ENCODE peak calls at places on chromosomes 6 and 20, in six cellular contexts. M is right lobe of liver, A is lower lobe of right lung, J is uterus, I is suprapubic skin, S is A549. P is an unnamed sample.

GRCh38 chr6:28657756-28658465 is 132.2 kb downstream of the GPX5 start:
- DNase-seq in M (peak; percentile 35), A (no peak), J (peak; percentile 66), I (no peak), S (peak; percentile 61), P (no peak)

GRCh38 chr20:1182136-1182535 is 2.6 kb downstream of the TMEM74B start:
- DNase-seq in M (no peak), A (no peak), J (no peak), I (no peak), S (no peak), P (no peak)

GRCh38 chr20:31918471-31919105 is 33.3 kb downstream of the PDRG1 start:
- DNase-seq in M (no peak), A (no peak), J (no peak), I (no peak), S (no peak), P (no peak)

GRCh38 chr6:157547112-157547511 is 166.1 kb downstream of the ZDHHC14 start:
- DNase-seq in M (no peak), A (no peak), J (no peak), I (no peak), S (no peak), P (no peak)

GRCh38 chr6:4371207-4371921 is 236.0 kb upstream of the ECI2 start:
- DNase-seq in M (no peak), A (no peak), J (no peak), I (no peak), S (no peak), P (peak; percentile 79)

GRCh38 chr6:129673758-129674157 is 36.2 kb downstream of the ARHGAP18 start:
- DNase-seq in M (no peak), A (no peak), J (no peak), I (no peak), S (no peak), P (no peak)

GRCh38 chr6:101597711-101598110 is 204.2 kb downstream of the GRIK2 start:
- DNase-seq in M (no peak), A (no peak), J (no peak), I (no peak), S (no peak), P (no peak)

GRCh38 chr6:158408552-158409130 is 96.4 kb downstream of the TULP4 start:
- DNase-seq in M (peak; percentile 33), A (no peak), J (peak; percentile 45), I (peak; percentile 67), S (no peak), P (peak; percentile 70)

GRCh38 chr6:100261486-100261885 is 203.2 kb downstream of the SIM1 start:
- DNase-seq in M (no peak), A (no peak), J (no peak), I (no peak), S (no peak), P (no peak)

GRCh38 chr20:1465470-1466210 is 1.0 kb downstream of the NSFL1C start:
- DNase-seq in M (no peak), A (no peak), J (no peak), I (no peak), S (no peak), P (no peak)

GRCh38 chr20:57180954-57181353 is 85.5 kb downstream of the BMP7 start:
- DNase-seq in M (no peak), A (no peak), J (no peak), I (no peak), S (no peak), P (no peak)

GRCh38 chr20:24607402-24607801 is 138.0 kb downstream of the SYNDIG1 start:
- DNase-seq in M (no peak), A (no peak), J (no peak), I (no peak), S (no peak), P (no peak)

GRCh38 chr6:152746172-152746553 is 4.4 kb upstream of the VIP start:
- DNase-seq in M (no peak), A (no peak), J (no peak), I (no peak), S (peak; percentile 7), P (no peak)

GRCh38 chr20:58707770-58708169 is 15.2 kb downstream of the NPEPL1 start:
- DNase-seq in M (no peak), A (no peak), J (peak; percentile 3), I (no peak), S (no peak), P (peak; percentile 6)

GRCh38 chr6:71386215-71386614 is 97.6 kb downstream of the OGFRL1 start:
- DNase-seq in M (no peak), A (no peak), J (no peak), I (no peak), S (no peak), P (no peak)

GRCh38 chr6:10425177-10425972 is 10.5 kb upstream of the TFAP2A start:
- DNase-seq in M (no peak), A (no peak), J (no peak), I (no peak), S (no peak), P (no peak)

GRCh38 chr20:22861231-22861980 is 173.7 kb upstream of the SSTR4 start:
- DNase-seq in M (no peak), A (no peak), J (no peak), I (no peak), S (no peak), P (no peak)

GRCh38 chr6:104402572-104402971 is 457.1 kb downstream of the HACE1 start:
- DNase-seq in M (no peak), A (no peak), J (no peak), I (no peak), S (no peak), P (no peak)

GRCh38 chr6:143060806-143061596 is at the start of gene AIG1:
- DNase-seq in M (no peak), A (no peak), J (peak; percentile 65), I (peak; percentile 80), S (peak; percentile 43), P (no peak)

GRCh38 chr20:38252292-38253288 is 7.9 kb downstream of the KIAA1755 start:
- DNase-seq in M (no peak), A (no peak), J (no peak), I (peak; percentile 43), S (no peak), P (no peak)

GRCh38 chr20:25017257-25017803 is 24.8 kb upstream of the APMAP start:
- DNase-seq in M (peak; percentile 46), A (peak; percentile 89), J (no peak), I (peak; percentile 82), S (no peak), P (no peak)

GRCh38 chr6:157406666-157407065 is 25.7 kb downstream of the ZDHHC14 start:
- DNase-seq in M (no peak), A (no peak), J (no peak), I (no peak), S (no peak), P (no peak)

GRCh38 chr6:17289491-17290106 is 8.4 kb downstream of the RBM24 start:
- DNase-seq in M (no peak), A (peak; percentile 80), J (peak; percentile 56), I (no peak), S (no peak), P (peak; percentile 78)
- H3K4me3 ChIP-seq in M (no peak overlapping the region), A (no peak overlapping the region), J (no peak overlapping the region), I (no peak overlapping the region), S (no peak overlapping the region), P (peak overlapping the region; percentile 86)

GRCh38 chr6:138492113-138492512 is 7.2 kb downstream of the NHSL1 start:
- DNase-seq in M (no peak), A (no peak), J (no peak), I (no peak), S (no peak), P (no peak)
- H3K27ac ChIP-seq in M (no peak overlapping the region), A (no peak overlapping the region), J (no peak overlapping the region), I (no peak overlapping the region), S (no peak overlapping the region), P (peak overlapping the region; percentile 52)

DNA sequence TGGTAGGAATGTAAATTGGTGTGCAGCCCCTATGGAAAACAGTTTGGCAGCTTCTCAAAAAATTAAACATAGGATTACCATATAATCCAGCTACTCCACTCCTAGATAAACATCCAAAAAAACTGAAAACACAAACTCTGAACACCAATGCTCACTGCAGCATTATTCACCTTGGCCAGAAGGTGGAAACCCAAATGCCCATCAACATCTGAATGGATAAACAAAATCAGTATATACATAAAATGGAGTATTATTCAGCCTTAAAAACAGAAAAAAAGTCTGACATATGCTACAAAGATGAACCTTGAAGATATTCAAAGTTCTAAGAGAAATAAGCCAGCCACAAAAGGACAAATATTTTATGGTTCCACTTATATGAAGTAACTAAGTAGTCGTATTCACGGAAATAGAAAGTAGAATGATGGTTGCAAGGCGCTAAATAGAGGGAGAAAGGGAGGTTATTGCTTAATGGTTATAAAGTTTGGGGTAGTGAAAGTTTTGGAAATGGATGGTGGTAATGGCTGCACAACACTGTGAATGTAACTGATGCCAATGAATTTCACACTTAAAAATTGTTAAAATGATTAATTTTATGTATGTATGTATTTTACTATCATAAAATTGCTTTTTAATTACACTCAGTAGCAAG is 4.0 kb downstream of the PHF10 start:
- DNase-seq in M (no peak), A (no peak), J (no peak), I (no peak), S (no peak), P (no peak)
- TF ChIP-seq CTCF in M (no peak), A (no peak), J (no peak), I (no peak), S (no peak), P (no peak)

DNA sequence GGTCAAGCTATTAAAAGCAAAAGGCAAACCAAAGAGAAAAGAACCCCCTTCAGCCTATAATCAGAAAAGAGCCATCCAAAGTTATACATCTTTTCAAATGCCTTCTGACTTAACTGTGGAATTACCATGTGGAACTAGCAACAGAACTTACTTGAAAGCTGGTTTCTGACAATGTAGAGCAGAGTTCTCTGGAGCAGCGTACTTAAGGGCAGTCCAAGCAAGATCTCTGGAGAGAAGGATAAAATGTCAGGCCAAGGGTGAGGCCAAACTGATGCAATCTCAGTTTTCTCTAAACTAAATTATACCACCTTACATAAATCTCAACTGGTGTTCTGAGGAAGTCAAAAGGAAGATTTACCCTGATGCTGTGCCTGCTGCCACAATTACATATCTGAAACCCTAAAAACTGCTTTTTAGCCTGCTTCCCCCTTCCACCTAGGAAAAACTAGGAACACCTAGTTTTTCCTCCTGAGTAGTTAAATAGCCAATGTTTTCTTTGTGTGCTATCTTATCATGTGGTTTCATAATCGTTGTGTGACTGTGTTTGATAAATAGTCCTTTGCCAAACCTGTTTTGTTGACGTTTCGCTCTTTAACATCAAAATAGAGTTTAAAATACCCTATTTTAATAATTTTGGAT is 28.0 kb downstream of the NCOA7 start:
- DNase-seq in M (no peak), A (no peak), J (no peak), I (no peak), S (no peak), P (no peak)
- H3K4me3 ChIP-seq in M (peak overlapping the region; percentile 27), A (no peak overlapping the region), J (no peak overlapping the region), I (no peak overlapping the region), S (no peak overlapping the region), P (peak overlapping the region; percentile 28)

GRCh38 chr6:160427312-160428068 is 79.3 kb downstream of the SLC22A3 start:
- DNase-seq in M (peak; percentile 57), A (no peak), J (no peak), I (no peak), S (no peak), P (peak; percentile 22)
- H3K27ac ChIP-seq in M (peak overlapping the region; percentile 79), A (no peak overlapping the region), J (peak overlapping the region; percentile 34), I (no peak overlapping the region), S (peak overlapping the region; percentile 32), P (peak overlapping the region; percentile 81)

GRCh38 chr6:20058912-20059311 is 153.4 kb downstream of the MBOAT1 start:
- DNase-seq in M (no peak), A (no peak), J (no peak), I (no peak), S (no peak), P (no peak)
- TF ChIP-seq CTCF in M (no peak), A (no peak), J (no peak), I (no peak), S (no peak), P (no peak)

P was measured in left ventricle myocardium inferior.